ENCODE peak calls at places on chromosomes 12 and 14, in seven cellular contexts. X, H, A, Z, M, N and F are unnamed samples.

GRCh38 chr12:7090222-7090998 is 1.8 kb downstream of the C1R start:
- DNase-seq in X (no peak), H (no peak), A (no peak), Z (peak; percentile 22), M (peak; percentile 76), N (peak; percentile 38), F (peak; percentile 50)

GRCh38 chr12:108798551-108799221 is 58.7 kb downstream of the SSH1 start:
- DNase-seq in X (no peak), H (no peak), A (peak; percentile 65), Z (peak; percentile 69), M (no peak), N (peak; percentile 22), F (peak; percentile 46)

GRCh38 chr12:86158956-86159355 is 97.2 kb downstream of the MGAT4C start:
- DNase-seq in X (no peak), H (no peak), A (no peak), Z (no peak), M (no peak), N (peak; percentile 47), F (peak; percentile 40)

GRCh38 chr14:32809255-32809654 is 129.4 kb upstream of the NPAS3 start:
- DNase-seq in X (no peak), H (no peak), A (no peak), Z (no peak), M (no peak), N (no peak), F (no peak)

GRCh38 chr14:25803419-25804018 is 753.6 kb upstream of the STXBP6 start:
- DNase-seq in X (no peak), H (no peak), A (no peak), Z (no peak), M (no peak), N (no peak), F (no peak)

GRCh38 chr14:50060871-50061663 is 55.3 kb downstream of the VCPKMT start:
- DNase-seq in X (peak; percentile 76), H (no peak), A (peak; percentile 82), Z (peak; percentile 95), M (peak; percentile 80), N (peak; percentile 96), F (peak; percentile 96)

GRCh38 chr12:16473610-16474326 is 126.3 kb downstream of the MGST1 start:
- DNase-seq in X (no peak), H (no peak), A (no peak), Z (peak; percentile 78), M (no peak), N (peak; percentile 80), F (peak; percentile 76)

GRCh38 chr12:71607494-71608330 is 55.9 kb downstream of the ZFC3H1 start:
- DNase-seq in X (no peak), H (no peak), A (no peak), Z (no peak), M (no peak), N (no peak), F (no peak)

GRCh38 chr12:69555461-69555860 is 29.8 kb upstream of the CCT2 start:
- DNase-seq in X (no peak), H (no peak), A (no peak), Z (peak; percentile 33), M (no peak), N (peak; percentile 70), F (peak; percentile 71)

GRCh38 chr14:72476657-72477499 is 417.0 kb downstream of the DPF3 start:
- DNase-seq in X (no peak), H (peak; percentile 76), A (no peak), Z (peak; percentile 30), M (peak; percentile 11), N (peak; percentile 15), F (peak; percentile 68)
- H3K4me3 ChIP-seq in X (no peak overlapping the region), H (peak overlapping the region; percentile 40), A (no peak overlapping the region), Z (no peak overlapping the region), M (no peak overlapping the region), N (no peak overlapping the region), F (no peak overlapping the region)

GRCh38 chr12:114935658-114936057 is 251.7 kb upstream of the TBX3 start:
- DNase-seq in X (no peak), H (no peak), A (no peak), Z (no peak), M (peak; percentile 16), N (no peak), F (peak; percentile 13)
- TF ChIP-seq CTCF in X (no peak), H (peak; percentile 44), A (no peak), Z (peak; percentile 15), M (peak; percentile 33), N (no peak), F (no peak)

GRCh38 chr12:203462-204260 is 10.3 kb downstream of the SLC6A12 start:
- DNase-seq in X (no peak), H (no peak), A (no peak), Z (peak; percentile 17), M (peak; percentile 62), N (no peak), F (no peak)
- H3K4me3 ChIP-seq in X (no peak overlapping the region), H (no peak overlapping the region), A (no peak overlapping the region), Z (peak overlapping the region; percentile 21), M (peak overlapping the region; percentile 75), N (no peak overlapping the region), F (no peak overlapping the region)

DNA sequence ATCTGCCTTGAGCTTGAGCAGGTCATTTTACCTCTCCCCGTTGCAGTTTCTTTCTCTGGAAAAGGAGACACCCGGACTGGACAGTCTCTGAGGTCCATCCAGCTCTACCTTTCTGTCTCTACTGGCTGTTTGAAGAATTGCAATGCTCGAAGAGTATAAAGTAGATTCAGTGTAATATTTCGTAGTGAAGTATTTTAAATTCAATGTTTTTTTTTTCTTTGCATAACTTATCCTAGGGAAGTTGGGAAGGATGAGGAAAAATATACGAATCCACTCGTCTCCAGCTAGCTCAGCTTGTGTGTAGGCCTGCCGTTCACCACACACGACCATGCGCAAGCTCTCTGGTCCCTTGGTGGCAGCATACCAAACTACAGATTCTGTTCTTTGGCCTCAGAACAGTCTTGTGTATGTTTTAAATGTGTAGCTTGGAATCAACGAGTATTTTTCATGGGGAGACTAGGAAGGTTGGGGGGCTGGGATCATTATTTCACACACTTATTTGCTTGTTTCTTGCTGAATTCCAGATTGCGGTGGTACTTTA is 307.9 kb downstream of the CACNA1C start:
- DNase-seq in X (no peak), H (no peak), A (no peak), Z (no peak), M (no peak), N (no peak), F (no peak)
- TF ChIP-seq CTCF in X (no peak), H (peak; percentile 50), A (no peak), Z (no peak), M (peak; percentile 44), N (no peak), F (no peak)

GRCh38 chr12:52121848-52122838 is 42.6 kb downstream of the SMIM41 start:
- DNase-seq in X (no peak), H (no peak), A (peak; percentile 33), Z (peak; percentile 66), M (peak; percentile 90), N (no peak), F (peak; percentile 58)

GRCh38 chr12:52122904-52123303 is 43.4 kb downstream of the SMIM41 start:
- DNase-seq in X (no peak), H (no peak), A (no peak), Z (no peak), M (no peak), N (no peak), F (no peak)

GRCh38 chr12:52120951-52121847 is 41.7 kb downstream of the SMIM41 start:
- DNase-seq in X (no peak), H (no peak), A (no peak), Z (no peak), M (no peak), N (no peak), F (no peak)

GRCh38 chr12:52125499-52125900 is 46.0 kb downstream of the SMIM41 start:
- DNase-seq in X (no peak), H (no peak), A (no peak), Z (no peak), M (peak; percentile 85), N (no peak), F (no peak)

DNA sequence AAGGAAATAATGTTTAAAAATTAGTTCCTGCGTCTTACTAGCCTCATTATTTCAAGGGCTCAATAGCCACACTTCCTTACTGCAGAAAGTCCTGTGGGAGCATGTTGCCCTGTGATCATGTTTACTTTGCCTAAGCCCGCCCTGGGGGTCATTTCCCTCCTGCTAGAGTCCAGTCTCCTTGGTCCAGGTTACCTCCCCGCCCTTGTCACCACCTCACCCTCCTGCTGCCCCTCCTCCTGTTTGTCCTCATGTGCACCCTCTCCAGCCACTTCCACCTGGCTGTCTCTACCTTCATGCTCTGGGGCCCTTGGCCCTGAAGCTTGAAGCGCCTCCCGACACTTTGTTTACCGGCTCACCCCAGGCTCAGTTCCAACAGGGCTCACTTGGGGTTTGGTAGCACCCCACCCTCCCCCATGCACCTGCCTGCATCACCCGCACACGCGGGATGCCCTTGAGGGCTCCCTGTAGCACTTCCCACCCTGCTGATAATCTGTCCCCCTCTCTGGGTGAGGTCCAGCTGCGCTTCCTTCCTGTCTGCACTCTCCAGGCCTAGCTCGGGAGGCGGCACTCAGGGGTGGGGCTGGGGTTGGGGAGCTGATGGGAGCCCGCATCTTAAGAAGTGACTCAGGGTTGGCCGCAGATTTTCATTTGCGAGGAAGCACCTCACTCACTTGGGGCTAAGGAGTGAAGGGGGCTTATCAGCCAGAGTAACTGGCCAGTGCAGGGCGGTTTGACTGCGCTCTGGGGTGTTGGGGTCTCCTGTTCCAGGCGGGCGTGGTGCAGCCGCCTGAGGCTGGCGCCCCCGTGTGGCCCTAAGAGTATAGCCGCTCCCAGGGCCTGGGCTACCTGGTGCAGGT is 40.1 kb downstream of the SMIM41 start:
- DNase-seq in X (no peak), H (peak; percentile 47), A (peak; percentile 35), Z (peak; percentile 23), M (peak; percentile 95), N (peak; percentile 37), F (peak; percentile 60)
- H3K4me3 ChIP-seq in X (no peak overlapping the region), H (no peak overlapping the region), A (no peak overlapping the region), Z (no peak overlapping the region), M (peak overlapping the region; percentile 48), N (no peak overlapping the region), F (no peak overlapping the region)

GRCh38 chr14:73774671-73775070 is 60.5 kb upstream of the PNMA1 start:
- DNase-seq in X (no peak), H (no peak), A (no peak), Z (no peak), M (no peak), N (no peak), F (no peak)
- TF ChIP-seq CTCF in X (no peak), H (no peak), A (no peak), Z (no peak), M (no peak), N (no peak), F (no peak)